ENCODE peak calls at places on chromosome 19, in six cellular contexts. M is brain microvascular endothelial cell, G is AG04449, J is AG09309, H is bronchial epithelial cell, Z is psoas muscle. R is an unnamed sample.

GRCh38 chr19:35644987-35645679 is 3.0 kb upstream of the COX6B1 start:
- DNase-seq in Z (peak; percentile 88), J (no peak), H (peak; percentile 42), G (no peak), M (peak; percentile 27), R (no peak)

GRCh38 chr19:13281567-13282291 is 131.5 kb downstream of the IER2 start:
- DNase-seq in H (no peak), Z (no peak), G (no peak), M (no peak), J (no peak), R (no peak)

GRCh38 chr19:6678690-6679109 is 8.7 kb upstream of the TNFSF14 start:
- DNase-seq in H (peak; percentile 65), Z (no peak), G (no peak), J (no peak), M (peak; percentile 20), R (no peak)

GRCh38 chr19:52237771-52238400 is 31.5 kb upstream of the ZNF766 start:
- DNase-seq in M (peak; percentile 68), J (peak; percentile 21), Z (peak; percentile 33), H (peak; percentile 58), G (peak; percentile 23), R (peak; percentile 36)

GRCh38 chr19:47045867-47046470 is 2.5 kb downstream of the TMEM160 start:
- DNase-seq in J (no peak), Z (no peak), M (no peak), G (no peak), H (no peak), R (no peak)

GRCh38 chr19:4337906-4338440 is 654 bp downstream of the STAP2 start:
- DNase-seq in Z (no peak), H (no peak), J (no peak), M (no peak), G (no peak), R (no peak)

GRCh38 chr19:3837922-3838321 is 30.9 kb downstream of the ZFR2 start:
- DNase-seq in J (no peak), Z (no peak), G (no peak), H (no peak), M (no peak), R (no peak)

GRCh38 chr19:28406966-28407365 is 806.0 kb downstream of the UQCRFS1 start:
- DNase-seq in J (no peak), G (no peak), Z (no peak), H (no peak), M (no peak), R (no peak)

GRCh38 chr19:35843676-35844481 is 8.4 kb downstream of the NPHS1 start:
- DNase-seq in M (no peak), G (no peak), H (peak; percentile 6), J (no peak), Z (no peak), R (no peak)

GRCh38 chr19:29667941-29668340 is 2.7 kb downstream of the PLEKHF1 start:
- DNase-seq in Z (no peak), M (no peak), G (no peak), H (no peak), J (no peak), R (no peak)

GRCh38 chr19:33424181-33424580 is 50.7 kb downstream of the CEBPG start:
- DNase-seq in J (no peak), G (no peak), Z (no peak), H (no peak), M (no peak), R (no peak)

GRCh38 chr19:35963514-35963913 is 27.3 kb downstream of the LRFN3 start:
- DNase-seq in M (peak; percentile 53), G (no peak), H (peak; percentile 40), Z (no peak), J (no peak), R (peak; percentile 62)

GRCh38 chr19:48489608-48490216 is 20.5 kb downstream of the CYTH2 start:
- DNase-seq in H (peak; percentile 55), Z (peak; percentile 76), J (no peak), G (no peak), M (peak; percentile 35), R (no peak)

GRCh38 chr19:6334490-6335285 is 1.3 kb upstream of the ACER1 start:
- DNase-seq in J (no peak), G (no peak), H (no peak), M (no peak), Z (no peak), R (no peak)

GRCh38 chr19:23328211-23328610 is 67.1 kb downstream of the ZNF91 start:
- DNase-seq in G (no peak), J (no peak), M (no peak), H (no peak), Z (no peak), R (no peak)

GRCh38 chr19:4987286-4987685 is 18.4 kb downstream of the KDM4B start:
- DNase-seq in H (no peak), Z (no peak), G (no peak), M (no peak), J (no peak), R (no peak)

GRCh38 chr19:5547881-5548280 is 19.9 kb downstream of the TINCR start:
- DNase-seq in J (no peak), M (peak; percentile 13), H (peak; percentile 56), G (peak; percentile 5), Z (no peak), R (no peak)

GRCh38 chr19:18756896-18757295 is 34.2 kb downstream of the COMP start:
- DNase-seq in Z (no peak), J (no peak), G (no peak), M (no peak), H (peak; percentile 88), R (no peak)

GRCh38 chr19:48511800-48512503 is at the start of gene LMTK3:
- DNase-seq in G (no peak), Z (no peak), M (no peak), J (no peak), H (no peak), R (no peak)

DNA sequence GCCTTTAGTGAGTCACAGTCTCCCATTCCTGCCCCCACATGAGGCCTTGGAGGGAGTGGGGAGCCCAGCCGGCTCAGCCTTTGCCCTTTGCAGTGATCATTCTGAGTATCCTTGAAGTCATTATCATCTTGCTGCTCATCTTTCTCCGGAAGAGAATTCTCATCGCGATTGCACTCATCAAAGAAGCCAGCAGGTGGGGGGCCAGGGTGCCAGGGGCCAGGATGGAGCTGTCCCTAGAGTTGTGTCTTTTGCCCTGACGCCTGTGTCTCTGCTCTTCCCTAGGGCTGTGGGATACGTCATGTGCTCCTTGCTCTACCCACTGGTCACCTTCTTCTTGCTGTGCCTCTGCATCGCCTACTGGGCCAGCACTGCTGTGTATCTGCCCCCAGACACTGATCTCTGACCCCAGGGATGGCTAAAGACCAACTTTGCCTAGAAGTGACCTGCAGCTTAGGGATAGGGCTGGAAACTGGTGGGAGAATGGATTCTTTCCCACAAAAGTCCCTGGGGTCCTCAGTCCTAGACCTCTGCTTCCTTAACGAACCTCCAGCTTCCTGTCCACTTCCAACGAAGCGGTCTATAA is 9.6 kb downstream of the SLC44A2 start:
- DNase-seq in H (no peak), J (no peak), Z (no peak), M (no peak), G (no peak), R (no peak)
- TF ChIP-seq CTCF in H (no peak), J (no peak), Z (no peak), M (no peak), G (no peak), R (no peak)

GRCh38 chr19:21850636-21851255 is 14.8 kb upstream of the ZNF43 start:
- DNase-seq in J (no peak), M (no peak), Z (no peak), G (no peak), H (no peak), R (no peak)
- H3K4me3 ChIP-seq in J (peak overlapping the region; percentile 83), M (peak overlapping the region; percentile 95), Z (peak overlapping the region; percentile 80), G (peak overlapping the region; percentile 89), H (no peak overlapping the region), R (peak overlapping the region; percentile 67)

GRCh38 chr19:17183271-17183757 is 31.8 kb upstream of the USE1 start:
- DNase-seq in Z (no peak), G (no peak), H (no peak), J (no peak), M (no peak), R (no peak)
- TF ChIP-seq CTCF in Z (no peak), G (no peak), H (no peak), J (no peak), M (no peak), R (no peak)

DNA sequence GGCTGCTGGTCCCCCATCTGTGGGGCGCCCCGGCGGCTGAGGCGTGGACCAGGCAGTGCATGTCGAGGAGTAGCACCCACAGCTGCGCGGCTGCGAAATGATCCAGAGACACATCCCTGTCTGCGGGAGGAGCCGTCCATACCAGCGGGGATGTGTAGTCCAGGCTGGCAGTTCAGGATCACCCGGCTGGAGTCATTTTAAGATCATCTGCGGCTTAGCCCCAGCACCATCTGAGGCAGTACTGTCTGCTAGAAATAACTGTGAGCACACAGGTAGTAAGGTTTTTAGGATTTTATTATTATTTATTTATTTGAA is 3.1 kb downstream of the ADAT3 start:
- DNase-seq in G (no peak), M (no peak), Z (no peak), J (no peak), H (no peak), R (no peak)
- H3K4me3 ChIP-seq in G (no peak overlapping the region), M (no peak overlapping the region), Z (peak overlapping the region; percentile 38), J (no peak overlapping the region), H (peak overlapping the region; percentile 23), R (no peak overlapping the region)

GRCh38 chr19:38878575-38879399 is 712 bp upstream of the RINL start:
- DNase-seq in Z (no peak), J (no peak), M (no peak), G (no peak), H (no peak), R (no peak)
- TF ChIP-seq CTCF in Z (no peak), J (no peak), M (no peak), G (no peak), H (peak; percentile 8), R (no peak)